ENCODE peak calls at places on chromosome 10, in nine cellular contexts. P, H, J, G, R, K, O, F and M are unnamed samples. For H3K4me1, the result is how much of the 10 kb centered on the place peaks cover.

GRCh38 chr10:127195041-127195506 is 1.3 kb downstream of the INSYN2A start:
- DNase-seq in P (no peak), H (no peak), J (no peak), G (no peak), R (no peak), K (no peak), O (no peak), F (no peak), M (no peak)

GRCh38 chr10:47357131-47357582 is 9.0 kb downstream of the RBP3 start:
- DNase-seq in P (no peak), H (no peak), J (no peak), G (no peak), R (no peak), K (no peak), O (no peak), F (no peak), M (no peak)

GRCh38 chr10:102280397-102281015 is 35.2 kb downstream of the GBF1 start:
- DNase-seq in P (no peak), H (no peak), J (no peak), G (no peak), R (no peak), K (no peak), O (no peak), F (no peak), M (peak)

GRCh38 chr10:71970331-71970730 is 6.1 kb downstream of the CHST3 start:
- DNase-seq in P (no peak), H (no peak), J (no peak), G (peak), R (no peak), K (peak), O (peak), F (peak), M (no peak)

GRCh38 chr10:43781480-43782361 is 133.0 kb upstream of the ZNF32 start:
- DNase-seq in P (no peak), H (no peak), J (no peak), G (no peak), R (no peak), K (no peak), O (no peak), F (no peak), M (no peak)

GRCh38 chr10:132341017-132341416 is 9.0 kb downstream of the LRRC27 start:
- DNase-seq in P (no peak), H (no peak), J (no peak), G (no peak), R (no peak), K (peak), O (no peak), F (no peak), M (no peak)

GRCh38 chr10:52331759-52332364 is 17.8 kb downstream of the DKK1 start:
- DNase-seq in P (no peak), H (no peak), J (no peak), G (no peak), R (no peak), K (no peak), O (no peak), F (no peak), M (no peak)

GRCh38 chr10:13913890-13914289 is 327.1 kb downstream of the PRPF18 start:
- DNase-seq in P (no peak), H (no peak), J (no peak), G (peak), R (no peak), K (no peak), O (peak), F (no peak), M (no peak)

GRCh38 chr10:132546567-132547420 is 9.2 kb downstream of the INPP5A start:
- DNase-seq in P (peak), H (no peak), J (no peak), G (peak), R (peak), K (peak), O (peak), F (no peak), M (peak)

GRCh38 chr10:94108200-94108599 is 114.5 kb downstream of the PLCE1 start:
- DNase-seq in P (no peak), H (no peak), J (no peak), G (no peak), R (no peak), K (no peak), O (no peak), F (no peak), M (no peak)

GRCh38 chr10:103445767-103446567 is 6.2 kb downstream of the CALHM2 start:
- DNase-seq in P (peak), H (no peak), J (no peak), G (peak), R (peak), K (no peak), O (peak), F (no peak), M (peak)

GRCh38 chr10:80260295-80261243 is 28.9 kb downstream of the MAT1A start:
- DNase-seq in P (no peak), H (no peak), J (no peak), G (no peak), R (no peak), K (peak), O (no peak), F (no peak), M (no peak)

GRCh38 chr10:76632158-76633051 is 1005.2 kb downstream of the KCNMA1 start:
- DNase-seq in P (no peak), H (peak), J (no peak), G (peak), R (peak), K (no peak), O (no peak), F (no peak), M (no peak)

GRCh38 chr10:101444058-101444457 is 90.1 kb downstream of the BTRC start:
- DNase-seq in P (no peak), H (no peak), J (no peak), G (no peak), R (no peak), K (no peak), O (no peak), F (no peak), M (no peak)

GRCh38 chr10:34813626-34814227 is 1.4 kb downstream of the PARD3 start:
- DNase-seq in P (no peak), H (no peak), J (no peak), G (peak), R (peak), K (peak), O (no peak), F (peak), M (peak)

GRCh38 chr10:107984149-107984548 is 819.6 kb upstream of the SORCS1 start:
- DNase-seq in P (no peak), H (no peak), J (no peak), G (no peak), R (no peak), K (no peak), O (no peak), F (no peak), M (no peak)

GRCh38 chr10:113058175-113058961 is 108.3 kb downstream of the TCF7L2 start:
- DNase-seq in P (no peak), H (no peak), J (no peak), G (peak), R (peak), K (no peak), O (peak), F (no peak), M (no peak)

GRCh38 chr10:96904648-96905047 is 72.5 kb downstream of the LCOR start:
- DNase-seq in P (no peak), H (no peak), J (no peak), G (no peak), R (no peak), K (no peak), O (no peak), F (no peak), M (no peak)

GRCh38 chr10:26216577-26216948 is at the start of gene GAD2:
- DNase-seq in P (no peak), H (no peak), J (no peak), G (no peak), R (no peak), K (no peak), O (no peak), F (no peak), M (no peak)

GRCh38 chr10:111646021-111646420 is 537.5 kb downstream of the GPAM start:
- DNase-seq in P (no peak), H (no peak), J (no peak), G (no peak), R (no peak), K (no peak), O (no peak), F (no peak), M (no peak)

GRCh38 chr10:112000466-112000865 is 183.1 kb downstream of the GPAM start:
- DNase-seq in P (no peak), H (no peak), J (no peak), G (no peak), R (no peak), K (no peak), O (peak), F (no peak), M (no peak)

GRCh38 chr10:76675951-76676587 is 961.5 kb downstream of the KCNMA1 start:
- DNase-seq in P (peak), H (no peak), J (no peak), G (peak), R (peak), K (no peak), O (peak), F (no peak), M (no peak)

GRCh38 chr10:100519321-100520051 is at the start of gene SEC31B:
- DNase-seq in P (no peak), H (no peak), J (no peak), G (peak), R (peak), K (peak), O (no peak), F (no peak), M (peak)

GRCh38 chr10:101441539-101442455 is 87.8 kb downstream of the BTRC start:
- DNase-seq in P (no peak), H (peak), J (no peak), G (no peak), R (no peak), K (no peak), O (no peak), F (no peak), M (peak)

GRCh38 chr10:124446830-124447740 is 2.8 kb downstream of the NKX1-2 start:
- DNase-seq in P (no peak), H (no peak), J (no peak), G (no peak), R (no peak), K (no peak), O (no peak), F (no peak), M (no peak)
- H3K4me3 ChIP-seq in P (peak), H (no peak), J (peak), G (peak), R (no peak), K (peak), O (no peak), F (no peak), M (no peak)

DNA sequence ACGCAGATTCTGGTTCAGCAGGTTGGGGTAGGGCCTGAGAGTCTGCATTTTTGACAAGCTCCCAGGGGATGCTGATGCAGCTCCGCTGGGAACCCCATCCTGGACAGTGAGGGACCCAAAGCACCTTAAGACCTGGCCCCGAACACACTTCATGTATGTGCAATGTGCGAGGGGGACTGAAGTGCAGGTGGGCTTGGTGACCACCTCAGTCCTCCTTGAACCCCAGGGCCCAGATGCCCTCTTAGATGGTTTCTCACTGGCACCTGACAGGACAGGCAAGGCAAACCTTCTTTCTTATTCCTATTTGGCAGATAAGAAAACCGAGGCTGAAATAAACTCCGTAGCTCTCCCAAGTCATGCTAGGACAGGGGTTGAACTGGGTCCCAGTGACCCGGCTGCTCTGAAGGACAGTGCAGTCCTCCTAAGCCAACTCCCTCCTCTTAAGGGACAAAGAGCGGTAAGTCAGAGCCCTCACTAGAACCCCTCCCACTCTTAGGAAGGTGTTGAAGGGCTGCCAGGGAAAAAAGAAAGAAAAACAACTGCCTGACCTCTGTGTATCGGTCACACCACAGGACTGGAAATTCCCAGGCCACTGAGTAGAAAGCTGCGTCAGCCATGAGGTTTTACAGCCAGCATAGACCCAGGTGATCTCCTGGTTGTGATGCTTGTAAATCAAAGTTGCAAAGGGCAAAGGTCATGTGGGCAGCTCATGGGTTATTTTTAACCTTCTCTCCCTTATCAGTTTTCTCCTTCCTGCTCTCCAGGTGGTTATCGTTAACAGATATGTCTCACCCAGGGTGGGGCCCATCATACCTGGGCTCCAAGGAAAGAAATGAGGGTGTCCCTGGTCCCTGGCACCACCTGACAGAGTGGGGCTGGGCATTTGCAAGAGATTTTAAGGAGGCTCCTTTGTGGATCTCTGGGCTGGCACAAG is 90.9 kb upstream of the SMNDC1 start:
- DNase-seq in P (peak), H (peak), J (no peak), G (peak), R (peak), K (no peak), O (no peak), F (no peak), M (peak)
- TF ChIP-seq POLR2A in P (no peak), H (no peak), J (no peak), G (no peak), R (no peak), K (no peak), O (no peak), F (no peak), M (no peak)

GRCh38 chr10:114262478-114262877 is 23.4 kb downstream of the VWA2 start:
- DNase-seq in P (no peak), H (no peak), J (no peak), G (no peak), R (no peak), K (no peak), O (no peak), F (no peak), M (no peak)
- H3K4me1 ChIP-seq in P (under half), H (under half), J (under half), G (under half), R (under half), K (under half), O (under half), F (under half), M (under half)

GRCh38 chr10:50152792-50153272 is 85.1 kb downstream of the WASHC2A start:
- DNase-seq in P (peak), H (no peak), J (peak), G (peak), R (no peak), K (no peak), O (no peak), F (peak), M (no peak)
- H3K4me3 ChIP-seq in P (peak), H (no peak), J (peak), G (peak), R (no peak), K (no peak), O (no peak), F (no peak), M (no peak)